ENCODE peak calls at places on chromosomes 5 and 9, in four cellular contexts. G is brain microvascular endothelial cell, L is cardiac fibroblast, M is Peyer's patch. K is an unnamed sample.

GRCh38 chr9:135002336-135002735 is 84.6 kb upstream of the FCN1 start:
- DNase-seq in G (no peak), L (no peak), M (peak), K (no peak)

GRCh38 chr5:96209829-96210228 is 223.2 kb downstream of the PCSK1 start:
- DNase-seq in G (peak), L (peak), M (no peak), K (no peak)

GRCh38 chr5:147095740-147096139 is 139.1 kb upstream of the STK32A start:
- DNase-seq in G (no peak), L (no peak), M (no peak), K (no peak)

GRCh38 chr5:45491368-45491767 is 204.8 kb downstream of the HCN1 start:
- DNase-seq in G (no peak), L (no peak), M (no peak), K (no peak)

GRCh38 chr5:32274548-32275420 is 38.0 kb downstream of the MTMR12 start:
- DNase-seq in G (peak), L (peak), M (no peak), K (no peak)

GRCh38 chr5:98679963-98680362 is 93.5 kb upstream of the RGMB start:
- DNase-seq in G (peak), L (peak), M (no peak), K (peak)

GRCh38 chr9:100129772-100130171 is 30.7 kb downstream of the INVS start:
- DNase-seq in G (no peak), L (no peak), M (no peak), K (no peak)

GRCh38 chr9:120876842-120877240 is at the start of gene PHF19:
- DNase-seq in G (no peak), L (peak), M (peak), K (no peak)

GRCh38 chr5:84379749-84380148 is 4.9 kb downstream of the EDIL3 start:
- DNase-seq in G (peak), L (peak), M (no peak), K (no peak)

GRCh38 chr5:36657563-36657995 is 51.2 kb downstream of the SLC1A3 start:
- DNase-seq in G (peak), L (peak), M (no peak), K (peak)

GRCh38 chr5:141039517-141039916 is 11.7 kb upstream of the PCDHB1 start:
- DNase-seq in G (no peak), L (no peak), M (no peak), K (no peak)

GRCh38 chr9:122572456-122572855 is 10.7 kb downstream of the OR1L8 start:
- DNase-seq in G (no peak), L (peak), M (no peak), K (no peak)

GRCh38 chr9:32395483-32396216 is 11.2 kb downstream of the ACO1 start:
- DNase-seq in G (peak), L (peak), M (no peak), K (peak)

GRCh38 chr9:33187519-33188218 is 20.5 kb upstream of the B4GALT1 start:
- DNase-seq in G (no peak), L (peak), M (no peak), K (no peak)

GRCh38 chr5:103804714-103805113 is 242.1 kb upstream of the NUDT12 start:
- DNase-seq in G (peak), L (no peak), M (no peak), K (no peak)

GRCh38 chr5:124398471-124398870 is 348.0 kb downstream of the ZNF608 start:
- DNase-seq in G (no peak), L (no peak), M (no peak), K (no peak)

GRCh38 chr9:85268024-85268610 is 473.6 kb downstream of the AGTPBP1 start:
- DNase-seq in G (no peak), L (no peak), M (no peak), K (no peak)

GRCh38 chr9:137113385-137114159 is 961 bp downstream of the DPP7 start:
- DNase-seq in G (no peak), L (no peak), M (peak), K (no peak)
- H3K4me3 ChIP-seq in G (peak), L (peak), M (peak), K (peak)

GRCh38 chr5:60521379-60522298 is 178.3 kb downstream of the DEPDC1B start:
- DNase-seq in G (no peak), L (no peak), M (no peak), K (no peak)

GRCh38 chr5:60517850-60518249 is 182.1 kb downstream of the DEPDC1B start:
- DNase-seq in G (no peak), L (no peak), M (no peak), K (no peak)

GRCh38 chr5:60517094-60517694 is 182.8 kb downstream of the DEPDC1B start:
- DNase-seq in G (no peak), L (no peak), M (no peak), K (no peak)

GRCh38 chr5:60520451-60521210 is 179.3 kb downstream of the DEPDC1B start:
- DNase-seq in G (no peak), L (no peak), M (no peak), K (no peak)

GRCh38 chr5:60519372-60519771 is 180.6 kb downstream of the DEPDC1B start:
- DNase-seq in G (no peak), L (no peak), M (no peak), K (no peak)
- H3K4me3 ChIP-seq in G (no peak), L (no peak), M (no peak), K (no peak)

GRCh38 chr9:97851450-97851883 is 1.6 kb upstream of the FOXE1 start:
- DNase-seq in G (no peak), L (no peak), M (no peak), K (no peak)
- H3K4me3 ChIP-seq in G (no peak), L (no peak), M (no peak), K (peak)

DNA sequence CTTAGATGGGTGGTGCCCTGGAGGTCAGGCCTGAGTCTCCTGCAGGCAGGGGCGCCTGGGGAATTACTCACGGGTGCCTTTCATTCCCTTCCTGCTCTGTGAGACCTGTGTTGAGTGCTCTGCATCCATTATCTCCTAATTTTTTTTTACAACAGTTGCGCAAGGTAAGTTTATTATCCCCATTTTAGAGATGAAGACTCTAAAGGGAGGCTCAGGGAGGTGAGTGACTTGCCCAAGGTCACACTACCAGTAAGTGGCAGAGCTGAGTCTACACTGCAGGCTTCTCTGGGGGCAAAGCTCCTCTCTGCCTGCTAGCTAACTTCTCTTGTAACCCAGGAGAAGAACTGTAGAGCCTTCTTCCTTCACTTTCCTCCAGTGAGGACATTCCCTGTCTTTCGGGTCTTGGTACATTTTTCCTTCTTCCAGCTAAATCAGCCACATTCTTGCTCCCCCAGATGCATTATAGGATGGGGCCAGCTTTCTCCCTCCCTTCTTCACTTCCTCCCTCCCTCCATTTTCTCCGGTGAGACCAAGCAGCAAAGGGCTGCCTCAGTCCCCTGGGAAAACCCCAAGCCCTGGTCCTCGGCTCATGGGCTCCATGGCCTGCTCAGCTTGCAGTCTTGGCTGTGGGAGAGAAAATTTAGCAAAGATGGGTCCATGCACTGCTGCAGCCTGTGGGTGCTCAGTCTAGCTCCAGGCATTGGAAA is 1.8 kb downstream of the PRR7 start:
- DNase-seq in G (no peak), L (no peak), M (no peak), K (no peak)
- H3K4me3 ChIP-seq in G (no peak), L (no peak), M (no peak), K (no peak)

GRCh38 chr5:108686676-108687075 is 61.0 kb upstream of the FER start:
- DNase-seq in G (no peak), L (no peak), M (no peak), K (no peak)

GRCh38 chr5:108681079-108681921 is 66.4 kb upstream of the FER start:
- DNase-seq in G (peak), L (peak), M (no peak), K (peak)
- H3K4me3 ChIP-seq in G (no peak), L (no peak), M (no peak), K (no peak)

GRCh38 chr5:80963521-80963895 is 3.3 kb downstream of the RASGRF2 start:
- DNase-seq in G (no peak), L (peak), M (no peak), K (no peak)
- H3K4me3 ChIP-seq in G (no peak), L (no peak), M (no peak), K (no peak)

DNA sequence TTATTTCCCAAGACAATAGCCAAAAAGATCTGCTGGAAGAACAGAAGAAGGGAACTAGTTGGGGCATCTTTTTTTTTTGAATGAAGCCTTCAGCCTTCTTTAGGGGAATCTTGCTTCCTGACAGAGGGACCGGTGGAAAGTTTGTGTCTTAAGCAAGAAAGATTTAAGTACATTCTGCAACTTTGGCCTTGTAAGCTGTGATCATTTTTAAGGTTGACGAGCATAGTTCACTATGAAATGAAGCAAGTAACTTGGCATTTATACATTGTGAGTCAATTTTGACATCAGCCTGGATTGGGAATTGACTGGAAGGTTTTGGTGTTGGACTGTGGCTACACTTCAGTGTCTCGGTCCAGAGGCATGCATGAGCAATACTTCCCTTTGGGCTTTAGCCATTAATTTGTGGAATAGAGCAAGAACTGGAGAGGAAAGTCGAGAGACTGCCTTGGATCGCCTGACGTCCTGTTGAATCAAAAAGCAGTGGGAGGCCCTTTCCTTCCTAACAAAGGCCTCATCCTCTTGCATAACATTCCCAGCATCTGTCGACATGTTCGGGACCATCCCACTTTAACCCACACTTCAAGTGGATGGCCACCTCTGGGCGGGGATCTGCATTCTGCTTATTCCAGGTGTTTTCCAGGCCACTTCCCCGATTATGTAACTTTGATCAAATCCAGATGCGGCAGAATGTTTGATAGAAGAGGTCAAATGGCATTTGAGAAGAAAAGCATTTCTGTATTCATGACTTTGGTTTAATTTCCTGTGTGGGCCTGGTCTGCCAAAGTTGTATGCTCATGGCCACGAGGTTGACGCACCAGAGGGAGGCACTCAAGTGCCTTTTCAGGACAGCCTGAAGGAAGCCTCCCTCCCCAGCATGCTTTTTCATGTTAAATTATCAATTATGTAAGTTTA is 12.5 kb downstream of the ABL1 start:
- DNase-seq in G (peak), L (peak), M (no peak), K (peak)
- H3K4me3 ChIP-seq in G (no peak), L (no peak), M (no peak), K (no peak)

GRCh38 chr5:28403846-28404245 is 1365.5 kb upstream of the CDH9 start:
- DNase-seq in G (peak), L (no peak), M (no peak), K (no peak)
- H3K4me3 ChIP-seq in G (no peak), L (no peak), M (no peak), K (no peak)

GRCh38 chr9:3181049-3181953 is 337.4 kb upstream of the PUM3 start:
- DNase-seq in G (no peak), L (peak), M (peak), K (no peak)

GRCh38 chr9:3177362-3177761 is 333.5 kb upstream of the PUM3 start:
- DNase-seq in G (no peak), L (no peak), M (no peak), K (no peak)

GRCh38 chr9:3177921-3178320 is 334.0 kb upstream of the PUM3 start:
- DNase-seq in G (no peak), L (peak), M (no peak), K (no peak)

GRCh38 chr9:3179716-3180115 is 335.8 kb upstream of the PUM3 start:
- DNase-seq in G (no peak), L (peak), M (no peak), K (no peak)

DNA sequence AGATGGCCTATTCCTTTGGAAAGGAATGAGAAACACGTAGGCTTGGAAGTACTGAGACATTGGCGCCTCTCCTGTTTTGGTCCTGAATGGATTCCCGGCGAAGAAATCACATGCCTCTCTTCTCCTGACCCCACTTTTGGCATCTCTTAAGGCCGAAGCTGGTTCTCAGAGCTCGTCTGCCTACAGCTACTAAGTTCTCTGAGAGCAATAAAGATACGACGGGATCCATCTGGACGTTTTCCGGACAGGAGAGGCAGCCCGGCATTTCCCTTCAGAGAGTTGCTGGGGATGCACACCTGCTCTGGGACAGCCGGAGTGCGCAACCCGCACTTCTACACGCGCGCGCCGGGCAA is 336.8 kb upstream of the PUM3 start:
- DNase-seq in G (no peak), L (no peak), M (no peak), K (no peak)
- H3K4me3 ChIP-seq in G (peak), L (no peak), M (no peak), K (peak)

GRCh38 chr5:80034559-80034958 is 589 bp upstream of the THBS4 start:
- DNase-seq in G (no peak), L (peak), M (no peak), K (no peak)
- H3K4me3 ChIP-seq in G (no peak), L (no peak), M (no peak), K (no peak)